ENCODE peak calls at places on chromosome 6, in nine cellular contexts. T is mucosa of descending colon; W is right cardiac atrium; M is CD4-positive, CD25-positive, alpha-beta regulatory T cell; I is HTR-8/SVneo; S is T-helper 1 cell; C is NCI-H524; J is body of pancreas; D is foreskin keratinocyte. N is an unnamed sample.

GRCh38 chr6:54595844-54596243 is 250.7 kb upstream of the FAM83B start:
- DNase-seq in T (no peak), W (no peak), M (no peak), I (no peak), S (no peak), C (no peak), J (no peak), D (no peak), N (no peak)

GRCh38 chr6:152637422-152638047 is 373 bp upstream of the SYNE1 start:
- DNase-seq in T (no peak), W (no peak), M (no peak), I (no peak), S (no peak), C (no peak), J (no peak), D (no peak), N (no peak)

GRCh38 chr6:28907394-28907793 is 16.4 kb downstream of the TRIM27 start:
- DNase-seq in T (no peak), W (no peak), M (no peak), I (no peak), S (no peak), C (no peak), J (no peak), D (no peak), N (no peak)

GRCh38 chr6:28537065-28537464 is 11.4 kb downstream of the GPX5 start:
- DNase-seq in T (no peak), W (no peak), M (no peak), I (no peak), S (no peak), C (peak; percentile 57), J (no peak), D (no peak), N (no peak)

GRCh38 chr6:53679446-53679933 is 13.9 kb upstream of the KLHL31 start:
- DNase-seq in T (no peak), W (no peak), M (peak; percentile 29), I (peak; percentile 48), S (no peak), C (peak; percentile 7), J (peak; percentile 13), D (no peak), N (peak; percentile 5)

GRCh38 chr6:45970326-45970725 is 45.3 kb downstream of the CLIC5 start:
- DNase-seq in T (no peak), W (no peak), M (no peak), I (no peak), S (no peak), C (no peak), J (no peak), D (no peak), N (no peak)

GRCh38 chr6:145813285-145814034 is 1.1 kb downstream of the FBXO30 start:
- DNase-seq in T (no peak), W (no peak), M (peak; percentile 1), I (no peak), S (no peak), C (no peak), J (no peak), D (peak; percentile 14), N (peak; percentile 62)

GRCh38 chr6:158211273-158212055 is 43.3 kb downstream of the GTF2H5 start:
- DNase-seq in T (no peak), W (no peak), M (no peak), I (no peak), S (no peak), C (peak; percentile 16), J (no peak), D (no peak), N (peak; percentile 38)

GRCh38 chr6:79613912-79614311 is 17.2 kb upstream of the SH3BGRL2 start:
- DNase-seq in T (no peak), W (no peak), M (no peak), I (no peak), S (no peak), C (no peak), J (no peak), D (no peak), N (no peak)

GRCh38 chr6:75563032-75563431 is 38.6 kb upstream of the SENP6 start:
- DNase-seq in T (no peak), W (no peak), M (peak; percentile 11), I (no peak), S (no peak), C (peak; percentile 55), J (no peak), D (no peak), N (no peak)

GRCh38 chr6:166490671-166491500 is 95.6 kb downstream of the RAMACL start:
- DNase-seq in T (no peak), W (no peak), M (no peak), I (no peak), S (no peak), C (peak; percentile 92), J (no peak), D (no peak), N (peak; percentile 46)

GRCh38 chr6:45116714-45117410 is 211.3 kb upstream of the RUNX2 start:
- DNase-seq in T (no peak), W (no peak), M (no peak), I (peak; percentile 21), S (no peak), C (no peak), J (no peak), D (peak; percentile 23), N (no peak)

GRCh38 chr6:27951040-27951439 is 6.0 kb upstream of the OR2B6 start:
- DNase-seq in T (no peak), W (no peak), M (no peak), I (no peak), S (no peak), C (no peak), J (no peak), D (no peak), N (no peak)

GRCh38 chr6:170058878-170059485 is 231.9 kb downstream of the DLL1 start:
- DNase-seq in T (no peak), W (no peak), M (no peak), I (no peak), S (no peak), C (no peak), J (peak; percentile 6), D (no peak), N (no peak)

GRCh38 chr6:101879782-101880181 is 486.3 kb downstream of the GRIK2 start:
- DNase-seq in T (no peak), W (no peak), M (no peak), I (no peak), S (no peak), C (no peak), J (no peak), D (no peak), N (no peak)

GRCh38 chr6:167049275-167049674 is 50.1 kb downstream of the CEP43 start:
- DNase-seq in T (no peak), W (no peak), M (no peak), I (no peak), S (no peak), C (peak; percentile 9), J (no peak), D (no peak), N (no peak)

GRCh38 chr6:3745566-3746118 is 5.9 kb downstream of the PXDC1 start:
- DNase-seq in T (no peak), W (no peak), M (no peak), I (no peak), S (no peak), C (peak; percentile 47), J (no peak), D (no peak), N (no peak)

GRCh38 chr6:44399991-44400390 is 12.5 kb downstream of the CDC5L start:
- DNase-seq in T (no peak), W (no peak), M (no peak), I (no peak), S (no peak), C (no peak), J (no peak), D (no peak), N (no peak)

GRCh38 chr6:17798477-17798876 is 91.8 kb upstream of the NUP153 start:
- DNase-seq in T (no peak), W (no peak), M (no peak), I (no peak), S (no peak), C (no peak), J (no peak), D (no peak), N (no peak)

GRCh38 chr6:31899215-31899614 is 1.7 kb upstream of the EHMT2 start:
- DNase-seq in T (no peak), W (no peak), M (no peak), I (no peak), S (no peak), C (no peak), J (no peak), D (no peak), N (no peak)

GRCh38 chr6:124119591-124119990 is 315.9 kb downstream of the NKAIN2 start:
- DNase-seq in T (no peak), W (no peak), M (no peak), I (no peak), S (no peak), C (peak; percentile 83), J (no peak), D (no peak), N (no peak)

GRCh38 chr6:122454673-122455072 is 16.9 kb downstream of the SERINC1 start:
- DNase-seq in T (no peak), W (no peak), M (no peak), I (no peak), S (no peak), C (no peak), J (no peak), D (peak; percentile 27), N (no peak)

GRCh38 chr6:31712296-31712695 is 2.9 kb upstream of the LY6G6D start:
- DNase-seq in T (no peak), W (no peak), M (no peak), I (no peak), S (no peak), C (no peak), J (no peak), D (no peak), N (no peak)

GRCh38 chr6:88843040-88843439 is 120.4 kb downstream of the RNGTT start:
- DNase-seq in T (no peak), W (no peak), M (no peak), I (no peak), S (no peak), C (no peak), J (no peak), D (peak; percentile 5), N (no peak)

GRCh38 chr6:64013061-64013410 is 377.4 kb downstream of the PHF3 start:
- DNase-seq in T (no peak), W (no peak), M (no peak), I (no peak), S (no peak), C (no peak), J (no peak), D (no peak), N (no peak)

GRCh38 chr6:117602899-117603588 is 733 bp upstream of the GOPC start:
- DNase-seq in T (no peak), W (no peak), M (no peak), I (no peak), S (no peak), C (no peak), J (no peak), D (no peak), N (no peak)

GRCh38 chr6:151075527-151075926 is 164.2 kb upstream of the AKAP12 start:
- DNase-seq in T (no peak), W (no peak), M (no peak), I (no peak), S (no peak), C (no peak), J (no peak), D (peak; percentile 51), N (no peak)

GRCh38 chr6:4446982-4447381 is 311.6 kb upstream of the ECI2 start:
- DNase-seq in T (no peak), W (no peak), M (no peak), I (no peak), S (no peak), C (no peak), J (no peak), D (no peak), N (no peak)

N was measured in PC-9.